ENCODE peak calls at places on chromosome 21, in eight cellular contexts. M is adipocyte; I is activated naive CD4-positive, alpha-beta T cell; U is GM04504; Z is posterior vena cava; H is NCI-H2171 treated with DMSO at 0.1 percent for 48 hours; R is myocyte; Q is suprapubic skin. C is an unnamed sample.

GRCh38 chr21:32940079-32941014 is 85.4 kb upstream of the OLIG2 start:
- DNase-seq in I (no peak), M (peak), U (no peak), Q (peak), H (peak), R (peak), Z (no peak), C (no peak)

GRCh38 chr21:38258803-38259485 is 2.2 kb downstream of the KCNJ15 start:
- DNase-seq in Q (no peak), H (no peak), M (peak), I (no peak), Z (no peak), U (no peak), R (peak), C (no peak)

GRCh38 chr21:35428927-35429326 is 379.8 kb upstream of the RUNX1 start:
- DNase-seq in Q (no peak), R (peak), Z (no peak), U (no peak), M (no peak), H (no peak), I (no peak), C (no peak)

GRCh38 chr21:42003051-42003461 is 7.1 kb downstream of the ZBTB21 start:
- DNase-seq in R (no peak), H (no peak), I (no peak), Q (no peak), U (peak), Z (no peak), M (no peak), C (peak)

GRCh38 chr21:33857846-33858671 is 57.5 kb downstream of the ATP5PO start:
- DNase-seq in I (no peak), R (no peak), M (no peak), Q (no peak), U (no peak), Z (peak), H (no peak), C (peak)

GRCh38 chr21:42061195-42061865 is 9.8 kb upstream of the UMODL1 start:
- DNase-seq in R (no peak), Q (no peak), M (no peak), U (no peak), I (no peak), H (no peak), Z (peak), C (peak)

GRCh38 chr21:41460578-41461527 is 34.8 kb downstream of the MX1 start:
- DNase-seq in U (peak), Q (peak), H (peak), M (peak), I (peak), R (peak), Z (peak), C (peak)

GRCh38 chr21:31714741-31715365 is 17.1 kb downstream of the SCAF4 start:
- DNase-seq in H (no peak), R (no peak), I (no peak), Z (no peak), M (no peak), U (no peak), Q (no peak), C (no peak)

GRCh38 chr21:45539796-45540600 is 2.2 kb downstream of the SLC19A1 start:
- DNase-seq in M (no peak), Q (peak), U (no peak), I (no peak), Z (peak), H (no peak), R (no peak), C (peak)

GRCh38 chr21:44919913-44920693 is 596 bp downstream of the ITGB2 start:
- DNase-seq in R (no peak), U (no peak), Z (no peak), H (no peak), Q (no peak), M (no peak), I (no peak), C (peak)

GRCh38 chr21:32803651-32804050 is 32.1 kb upstream of the PAXBP1 start:
- DNase-seq in M (no peak), I (no peak), H (no peak), Z (no peak), R (no peak), Q (no peak), U (no peak), C (no peak)

GRCh38 chr21:41966341-41966833 is 12.6 kb upstream of the C2CD2 start:
- DNase-seq in Q (no peak), R (no peak), Z (no peak), M (no peak), H (no peak), U (no peak), I (no peak), C (no peak)

GRCh38 chr21:46096596-46096981 is 1.3 kb upstream of the COL6A2 start:
- DNase-seq in R (no peak), U (no peak), I (no peak), M (no peak), H (no peak), Z (peak), Q (no peak), C (no peak)

GRCh38 chr21:43653626-43654025 is 5.7 kb downstream of the HSF2BP start:
- DNase-seq in Z (no peak), I (no peak), R (no peak), H (no peak), Q (no peak), U (no peak), M (no peak), C (no peak)

GRCh38 chr21:29737188-29737587 is 202.6 kb downstream of the GRIK1 start:
- DNase-seq in U (no peak), I (no peak), R (no peak), Q (no peak), Z (no peak), H (no peak), M (no peak), C (no peak)

GRCh38 chr21:26920055-26920454 is 46.8 kb downstream of the ADAMTS5 start:
- DNase-seq in Z (no peak), Q (no peak), M (peak), R (no peak), H (no peak), I (no peak), U (peak), C (no peak)

GRCh38 chr21:30740462-30740861 is 6.6 kb downstream of the KRTAP21-2 start:
- DNase-seq in U (no peak), M (no peak), I (no peak), R (no peak), Z (no peak), H (no peak), Q (no peak), C (no peak)

GRCh38 chr21:38280446-38280845 is 23.7 kb downstream of the KCNJ15 start:
- DNase-seq in Z (no peak), U (no peak), I (no peak), Q (no peak), H (no peak), M (no peak), R (no peak), C (no peak)

GRCh38 chr21:46116846-46117585 is 19.1 kb downstream of the COL6A2 start:
- DNase-seq in Z (peak), M (peak), H (no peak), I (no peak), U (no peak), Q (peak), R (peak), C (peak)